ENCODE peak calls at places on chromosomes 1 and 21, in seven cellular contexts. E is GM12892, A is vagina, O is suprapubic skin, F is breast epithelium, P is K562, R is stomach. T is an unnamed sample.

GRCh38 chr1:117142200-117142599 is 20.7 kb upstream of the TRIM45 start:
- DNase-seq in E (no peak), A (no peak), O (no peak), F (no peak), P (no peak), R (no peak), T (no peak)

GRCh38 chr1:93437976-93438605 is 9.8 kb upstream of the FNBP1L start:
- DNase-seq in E (no peak), A (no peak), O (no peak), F (no peak), P (peak; percentile 52), R (no peak), T (no peak)

GRCh38 chr1:218925777-218926176 is 247.9 kb upstream of the LYPLAL1 start:
- DNase-seq in E (no peak), A (no peak), O (no peak), F (no peak), P (no peak), R (no peak), T (no peak)

GRCh38 chr21:29508311-29508710 is 209.6 kb downstream of the BACH1 start:
- DNase-seq in E (no peak), A (no peak), O (no peak), F (no peak), P (no peak), R (no peak), T (no peak)

GRCh38 chr1:844472-845026 is 79.2 kb upstream of the SAMD11 start:
- DNase-seq in E (no peak), A (no peak), O (no peak), F (no peak), P (no peak), R (no peak), T (no peak)

GRCh38 chr1:25619101-25619890 is 2.7 kb downstream of the MAN1C1 start:
- DNase-seq in E (no peak), A (no peak), O (no peak), F (no peak), P (peak; percentile 44), R (no peak), T (no peak)

GRCh38 chr1:21436488-21437340 is 3.2 kb upstream of the NBPF3 start:
- DNase-seq in E (no peak), A (no peak), O (no peak), F (no peak), P (no peak), R (peak; percentile 46), T (no peak)

GRCh38 chr1:22323141-22323845 is 128.4 kb upstream of the ZBTB40 start:
- DNase-seq in E (no peak), A (peak; percentile 34), O (no peak), F (no peak), P (no peak), R (no peak), T (no peak)

GRCh38 chr1:221487781-221488520 is 253.9 kb downstream of the DUSP10 start:
- DNase-seq in E (no peak), A (no peak), O (no peak), F (no peak), P (no peak), R (no peak), T (no peak)

GRCh38 chr1:3876716-3877115 is 19.4 kb downstream of the DFFB start:
- DNase-seq in E (no peak), A (no peak), O (no peak), F (no peak), P (no peak), R (no peak), T (no peak)

DNA sequence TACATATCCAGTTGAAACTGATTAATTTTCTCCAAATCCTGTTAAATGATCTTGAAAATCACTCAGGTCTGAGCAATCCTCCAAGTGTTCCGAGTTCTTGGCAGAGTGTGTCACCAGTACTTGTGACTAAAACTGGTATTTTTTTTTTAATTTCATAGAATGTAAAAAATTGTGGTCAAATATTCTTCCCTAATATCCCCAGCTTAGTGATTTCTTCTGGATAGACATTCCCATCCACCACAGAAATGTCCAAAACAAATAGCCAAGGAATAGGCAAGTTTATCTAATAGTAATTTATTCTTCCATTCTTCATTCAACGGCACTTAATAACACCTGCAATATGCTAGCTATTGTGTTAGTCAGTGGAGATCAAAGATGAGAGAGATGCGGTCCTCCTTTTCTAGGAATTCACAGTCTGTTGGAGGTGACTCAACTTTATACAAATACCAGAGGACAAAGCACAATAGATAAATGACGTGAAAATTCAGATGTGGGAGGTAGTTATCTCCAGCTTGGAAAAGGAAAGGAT is 71.4 kb downstream of the DIRAS3 start:
- DNase-seq in E (no peak), A (no peak), O (no peak), F (no peak), P (no peak), R (no peak), T (no peak)
- TF ChIP-seq POLR2AphosphoS5 in E (no peak), A (no peak), O (no peak), F (no peak), P (no peak), R (no peak), T (no peak)

GRCh38 chr1:68496680-68497357 is at the start of gene DEPDC1:
- DNase-seq in E (peak; percentile 75), A (peak; percentile 93), O (peak; percentile 95), F (peak; percentile 91), P (peak; percentile 97), R (peak; percentile 94), T (peak; percentile 80)
- TF ChIP-seq POLR2AphosphoS5 in E (no peak), A (peak; percentile 45), O (no peak), F (no peak), P (no peak), R (peak; percentile 60), T (no peak)

DNA sequence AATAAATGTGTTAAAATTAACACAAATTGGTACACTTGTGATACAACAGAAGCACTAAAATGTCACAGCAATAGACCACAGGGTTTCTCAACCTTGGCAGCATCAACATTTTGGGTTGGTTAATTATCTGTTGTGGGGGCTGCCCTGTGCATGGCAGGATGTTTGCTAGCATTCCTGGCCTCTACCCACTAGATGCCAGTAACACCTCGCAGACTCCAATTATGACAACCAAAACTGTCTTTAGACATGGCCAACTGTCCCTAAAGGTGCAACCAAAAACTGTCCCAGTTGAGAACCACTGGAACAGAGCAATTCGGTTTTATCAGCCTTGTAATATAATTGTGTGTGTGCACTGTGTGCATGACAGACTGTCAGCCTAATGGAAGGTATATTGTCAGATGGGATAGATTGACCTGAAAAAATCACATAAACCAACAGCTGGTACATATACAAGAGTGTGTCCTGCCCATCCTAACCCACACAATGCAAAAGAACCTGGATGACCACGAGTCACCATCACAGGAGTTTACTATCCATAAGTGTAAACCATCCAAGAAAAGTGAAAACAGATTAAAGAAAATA is 13.5 kb upstream of the ERG start:
- DNase-seq in E (no peak), A (no peak), O (no peak), F (no peak), P (no peak), R (no peak), T (no peak)
- TF ChIP-seq POLR2AphosphoS5 in E (no peak), A (no peak), O (no peak), F (no peak), P (no peak), R (no peak), T (no peak)

DNA sequence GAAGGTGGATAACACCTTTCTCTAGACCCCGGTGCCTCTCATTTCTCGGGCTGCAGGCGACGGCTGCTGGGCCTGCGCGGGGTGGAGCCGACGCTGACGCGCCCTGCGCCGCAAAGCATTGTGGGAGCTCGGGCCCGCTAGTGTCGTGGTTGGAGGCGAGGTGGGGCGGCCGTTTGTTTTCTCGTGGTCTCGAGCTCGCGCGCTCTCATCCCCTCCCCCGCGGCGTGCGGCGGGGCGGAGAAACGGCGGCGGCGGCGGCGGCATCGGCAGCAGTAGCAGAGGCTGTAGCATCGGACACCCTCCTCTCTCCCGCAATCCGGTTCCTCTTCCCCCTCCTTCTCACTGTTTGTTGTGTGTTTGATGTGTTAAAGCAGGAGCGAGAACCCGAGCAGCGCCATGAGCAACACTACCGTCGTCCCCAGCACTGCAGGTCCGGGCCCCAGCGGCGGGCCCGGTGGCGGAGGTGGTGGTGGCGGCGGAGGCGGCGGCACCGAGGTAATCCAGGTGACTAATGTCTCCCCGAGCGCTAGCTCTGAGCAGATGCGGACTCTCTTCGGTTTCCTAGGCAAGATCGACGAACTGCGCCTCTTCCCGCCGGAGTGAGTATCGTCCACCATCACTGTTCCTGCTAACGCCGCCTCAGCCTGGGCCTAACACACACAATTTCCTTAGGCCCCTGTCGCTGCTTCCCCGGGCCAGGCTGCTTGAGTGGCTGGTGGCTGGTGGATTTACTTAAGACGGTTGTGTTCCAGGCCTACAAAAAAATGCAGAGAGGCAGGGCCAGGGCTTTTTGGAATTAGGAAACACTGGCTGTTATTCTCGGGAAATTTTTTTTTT is at the start of gene SRSF11:
- DNase-seq in E (peak; percentile 74), A (peak; percentile 93), O (peak; percentile 97), F (peak; percentile 91), P (peak; percentile 97), R (peak; percentile 97), T (peak; percentile 79)
- TF ChIP-seq POLR2AphosphoS5 in E (peak; percentile 73), A (peak; percentile 90), O (peak; percentile 51), F (peak; percentile 94), P (peak; percentile 89), R (peak; percentile 93), T (peak; percentile 92)

GRCh38 chr21:39348355-39349210 is at the start of gene HMGN1:
- DNase-seq in E (peak; percentile 81), A (peak; percentile 88), O (peak; percentile 87), F (peak; percentile 87), P (peak; percentile 97), R (peak; percentile 88), T (peak; percentile 50)
- TF ChIP-seq POLR2AphosphoS5 in E (peak; percentile 33), A (no peak), O (peak; percentile 9), F (peak; percentile 77), P (peak; percentile 73), R (peak; percentile 83), T (peak; percentile 56)

GRCh38 chr1:63674238-63674864 is 81.1 kb downstream of the PGM1 start:
- DNase-seq in E (no peak), A (peak; percentile 92), O (no peak), F (peak; percentile 54), P (peak; percentile 59), R (peak; percentile 94), T (no peak)
- TF ChIP-seq POLR2AphosphoS5 in E (no peak), A (no peak), O (no peak), F (no peak), P (no peak), R (peak; percentile 86), T (no peak)

GRCh38 chr1:235932090-235932510 is 65.4 kb upstream of the LYST start:
- DNase-seq in E (no peak), A (no peak), O (no peak), F (peak; percentile 50), P (no peak), R (peak; percentile 64), T (no peak)
- TF ChIP-seq POLR2AphosphoS5 in E (no peak), A (no peak), O (no peak), F (no peak), P (no peak), R (peak; percentile 55), T (no peak)

GRCh38 chr1:223425550-223425949 is 32.3 kb downstream of the CCDC185 start:
- DNase-seq in E (no peak), A (no peak), O (no peak), F (no peak), P (no peak), R (no peak), T (no peak)
- TF ChIP-seq POLR2AphosphoS5 in E (no peak), A (no peak), O (no peak), F (no peak), P (no peak), R (no peak), T (no peak)

T was measured in GM12891.